ENCODE peak calls at places on chromosomes 4 and X, in five cellular contexts. H is fibroblast of lung; E is GM04503; V is nephron progenitor cell; Y is activated T-helper 1 cell treated with anti-CD3 and anti-CD28 coated beads, Interleukin-2, amount 50 U/mL, for 16 hours. U is an unnamed sample.

GRCh38 chrX:78329486-78329885 is 2.1 kb upstream of the CYSLTR1 start:
- DNase-seq in Y (no peak), V (no peak), E (no peak), H (no peak), U (no peak)

GRCh38 chr4:121950680-121951569 is 935 bp downstream of the TRPC3 start:
- DNase-seq in V (peak; percentile 41), H (peak; percentile 23), E (no peak), Y (peak; percentile 6), U (peak; percentile 41)

GRCh38 chr4:24914460-24914859 is 1.6 kb upstream of the CCDC149 start:
- DNase-seq in Y (no peak), H (no peak), E (no peak), V (no peak), U (no peak)

GRCh38 chr4:176464748-176465147 is 145.0 kb downstream of the SPCS3 start:
- DNase-seq in H (no peak), E (no peak), Y (no peak), V (no peak), U (no peak)

GRCh38 chr4:130125468-130125867 is 1029.5 kb downstream of the C4orf33 start:
- DNase-seq in E (no peak), V (no peak), H (peak; percentile 0), Y (no peak), U (no peak)

GRCh38 chr4:45638641-45639040 is 485.2 kb downstream of the GABRG1 start:
- DNase-seq in Y (no peak), V (no peak), H (no peak), E (no peak), U (peak; percentile 38)

GRCh38 chrX:66013195-66013816 is 26.6 kb downstream of the VSIG4 start:
- DNase-seq in E (no peak), H (no peak), V (no peak), Y (no peak), U (no peak)

GRCh38 chr4:176435891-176436499 is 116.2 kb downstream of the SPCS3 start:
- DNase-seq in Y (no peak), H (peak; percentile 90), E (no peak), V (no peak), U (no peak)

GRCh38 chr4:95426455-95426854 is 122.3 kb downstream of the UNC5C start:
- DNase-seq in V (no peak), H (no peak), E (no peak), Y (no peak), U (no peak)

GRCh38 chrX:78555401-78555980 is 103.6 kb downstream of the RTL3 start:
- DNase-seq in H (no peak), E (no peak), V (no peak), Y (no peak), U (no peak)

GRCh38 chr4:36255575-36255974 is 11.3 kb upstream of the ARAP2 start:
- DNase-seq in E (no peak), H (no peak), V (no peak), Y (no peak), U (no peak)

GRCh38 chrX:110280954-110281353 is 36.9 kb downstream of the AMMECR1 start:
- DNase-seq in E (peak; percentile 59), Y (no peak), H (peak; percentile 65), V (no peak), U (no peak)

GRCh38 chr4:184432127-184432922 is 42.0 kb downstream of the IRF2 start:
- DNase-seq in Y (no peak), H (no peak), E (no peak), V (no peak), U (no peak)

GRCh38 chr4:110062166-110062565 is 136.2 kb downstream of the ELOVL6 start:
- DNase-seq in E (no peak), H (no peak), Y (no peak), V (no peak), U (no peak)

GRCh38 chr4:38674206-38675144 is 10.5 kb downstream of the KLF3 start:
- DNase-seq in Y (no peak), H (peak; percentile 28), V (peak; percentile 40), E (no peak), U (no peak)

GRCh38 chr4:8850074-8850829 is 21.4 kb downstream of the HMX1 start:
- DNase-seq in E (no peak), H (no peak), V (no peak), Y (no peak), U (no peak)

GRCh38 chr4:23368081-23368697 is 521.7 kb downstream of the PPARGC1A start:
- DNase-seq in V (peak; percentile 33), E (no peak), H (no peak), Y (no peak), U (peak; percentile 78)

GRCh38 chrX:122582280-122582679 is 601.8 kb upstream of the GRIA3 start:
- DNase-seq in H (peak; percentile 76), V (no peak), E (no peak), Y (no peak), U (no peak)

GRCh38 chrX:23494741-23495140 is 160.1 kb downstream of the PTCHD1 start:
- DNase-seq in V (no peak), E (no peak), H (no peak), Y (no peak), U (no peak)

GRCh38 chrX:10010686-10011085 is 43.5 kb downstream of the CLDN34 start:
- DNase-seq in V (no peak), Y (no peak), E (no peak), H (peak; percentile 69), U (no peak)

GRCh38 chr4:26061248-26061986 is 147.4 kb downstream of the SMIM20 start:
- DNase-seq in Y (no peak), H (peak; percentile 40), V (peak; percentile 16), E (no peak), U (peak; percentile 65)

GRCh38 chr4:128393111-128393704 is 105.6 kb upstream of the PGRMC2 start:
- DNase-seq in V (no peak), H (peak; percentile 80), E (no peak), Y (no peak), U (no peak)

U was measured in WERI-Rb-1.